ENCODE peak calls at places on chromosomes 2 and 18, in nine cellular contexts. D is sigmoid colon, G is breast epithelium, K is prostate gland, M is HCT116, W is spleen, E is stomach, T is upper lobe of left lung, V is HepG2. N is an unnamed sample.

GRCh38 chr2:236176417-236176816 is 8.2 kb upstream of the GBX2 start:
- DNase-seq in V (peak; percentile 64), G (no peak), W (no peak), E (no peak), K (no peak), T (no peak), M (no peak), D (peak; percentile 56), N (no peak)

GRCh38 chr2:86078801-86079545 is 26.7 kb downstream of the POLR1A start:
- DNase-seq in M (no peak), W (no peak), T (peak; percentile 58), D (no peak), E (peak; percentile 34), G (no peak), K (peak; percentile 51), V (no peak), N (no peak)

GRCh38 chr2:120501591-120501990 is 155.7 kb downstream of the INHBB start:
- DNase-seq in M (no peak), G (no peak), T (no peak), K (no peak), V (no peak), E (no peak), W (no peak), D (no peak), N (no peak)

GRCh38 chr2:45919711-45920111 is 268.2 kb downstream of the PRKCE start:
- DNase-seq in V (no peak), W (no peak), K (no peak), G (peak; percentile 60), D (no peak), M (no peak), E (no peak), T (no peak), N (no peak)

GRCh38 chr2:241456546-241456945 is 51.8 kb downstream of the STK25 start:
- DNase-seq in V (no peak), G (no peak), T (no peak), W (peak; percentile 34), M (no peak), D (peak; percentile 25), E (no peak), K (no peak), N (no peak)

GRCh38 chr2:873027-873426 is 77.6 kb upstream of the SNTG2 start:
- DNase-seq in V (no peak), G (no peak), W (no peak), M (no peak), D (no peak), K (no peak), T (no peak), E (peak; percentile 11), N (no peak)

GRCh38 chr2:226354434-226354833 is 445.2 kb downstream of the IRS1 start:
- DNase-seq in G (no peak), K (no peak), W (no peak), V (no peak), D (no peak), T (no peak), E (no peak), M (no peak), N (no peak)

GRCh38 chr2:196233808-196234501 is 62.6 kb upstream of the STK17B start:
- DNase-seq in M (no peak), V (no peak), W (no peak), T (no peak), G (no peak), K (no peak), E (no peak), D (no peak), N (peak; percentile 70)

GRCh38 chr2:30955516-30956132 is 148.4 kb upstream of the CAPN13 start:
- DNase-seq in M (no peak), K (no peak), T (no peak), G (no peak), W (peak; percentile 50), D (no peak), E (no peak), V (no peak), N (no peak)

GRCh38 chr2:23604731-23605130 is 219.8 kb downstream of the KLHL29 start:
- DNase-seq in D (peak; percentile 66), E (no peak), G (no peak), T (no peak), W (peak; percentile 50), K (no peak), V (no peak), M (no peak), N (no peak)

GRCh38 chr2:23460228-23460627 is 75.2 kb downstream of the KLHL29 start:
- DNase-seq in V (no peak), E (no peak), G (no peak), W (no peak), M (peak; percentile 13), K (no peak), D (no peak), T (no peak), N (no peak)

GRCh38 chr18:23324056-23324811 is 128.9 kb upstream of the RIOK3 start:
- DNase-seq in K (no peak), E (no peak), V (peak; percentile 7), M (no peak), T (peak; percentile 66), D (no peak), W (no peak), G (no peak), N (no peak)

GRCh38 chr18:77124452-77124922 is 8.1 kb downstream of the MBP start:
- DNase-seq in M (no peak), V (no peak), E (no peak), W (peak; percentile 85), G (no peak), T (peak; percentile 49), K (no peak), D (peak; percentile 63), N (no peak)

GRCh38 chr18:55713707-55714106 is 125.7 kb upstream of the TCF4 start:
- DNase-seq in E (no peak), V (no peak), D (no peak), M (no peak), T (no peak), W (no peak), G (no peak), K (no peak), N (no peak)

GRCh38 chr2:42103829-42104228 is 56.0 kb downstream of the PKDCC start:
- DNase-seq in T (no peak), D (no peak), V (no peak), E (no peak), W (no peak), G (no peak), M (no peak), K (no peak), N (no peak)

GRCh38 chr2:42104621-42105020 is 56.8 kb downstream of the PKDCC start:
- DNase-seq in M (no peak), T (no peak), E (no peak), V (no peak), W (no peak), G (no peak), K (no peak), D (no peak), N (no peak)

GRCh38 chr2:42106257-42106816 is 58.5 kb downstream of the PKDCC start:
- DNase-seq in M (no peak), V (no peak), W (peak; percentile 77), T (no peak), K (no peak), D (no peak), G (no peak), E (no peak), N (no peak)

GRCh38 chr2:42107249-42108042 is 59.6 kb downstream of the PKDCC start:
- DNase-seq in K (no peak), T (no peak), E (no peak), W (no peak), D (no peak), V (peak; percentile 44), M (no peak), G (no peak), N (no peak)

GRCh38 chr2:42105330-42106256 is 57.8 kb downstream of the PKDCC start:
- DNase-seq in T (peak; percentile 74), G (no peak), K (no peak), D (no peak), W (peak; percentile 95), V (peak; percentile 88), M (no peak), E (peak; percentile 45), N (no peak)
- TF ChIP-seq POLR2AphosphoS5 in T (no peak), G (no peak), K (peak; percentile 7), D (no peak), W (peak; percentile 79), V (no peak), M (no peak), E (no peak), N (no peak)

DNA sequence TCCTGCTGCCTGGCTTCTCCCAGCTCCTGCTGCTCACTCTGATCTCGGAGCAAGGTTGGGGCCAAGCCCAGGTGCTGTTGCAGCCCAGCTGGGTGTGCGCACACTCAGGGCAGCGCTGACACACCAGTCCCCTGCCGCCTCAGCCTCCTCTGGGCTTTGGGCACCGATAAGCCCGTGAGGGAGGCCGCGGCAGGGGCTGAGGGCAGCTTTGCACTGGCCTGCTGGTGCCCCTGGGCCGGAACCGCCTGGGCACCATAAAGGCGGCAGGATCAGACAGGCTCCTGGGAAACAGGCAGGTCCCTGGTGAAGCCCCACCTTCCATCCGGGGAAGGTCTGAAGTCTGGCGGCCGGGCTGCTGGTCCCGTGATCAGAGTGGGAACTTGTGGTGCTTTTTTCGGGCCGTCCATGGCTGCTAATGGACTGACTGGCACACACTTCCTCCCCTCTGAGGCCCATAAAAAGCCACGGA is 14.1 kb upstream of the EML6 start:
- DNase-seq in M (no peak), T (peak; percentile 57), D (no peak), K (peak; percentile 52), V (no peak), G (no peak), W (peak; percentile 80), E (peak; percentile 68), N (no peak)
- H3K4me3 ChIP-seq in M (no peak overlapping the region), T (peak overlapping the region; percentile 52), D (peak overlapping the region; percentile 34), K (peak overlapping the region; percentile 37), V (no peak overlapping the region), G (peak overlapping the region; percentile 27), W (peak overlapping the region; percentile 37), E (peak overlapping the region; percentile 50), N (no peak overlapping the region)

GRCh38 chr18:40367576-40367975 is 1587.5 kb upstream of the PIK3C3 start:
- DNase-seq in T (no peak), E (no peak), W (no peak), V (no peak), G (no peak), K (no peak), D (no peak), M (no peak), N (no peak)
- TF ChIP-seq POLR2AphosphoS5 in T (no peak), E (no peak), W (no peak), V (no peak), G (no peak), K (no peak), D (no peak), M (no peak), N (no peak)

DNA sequence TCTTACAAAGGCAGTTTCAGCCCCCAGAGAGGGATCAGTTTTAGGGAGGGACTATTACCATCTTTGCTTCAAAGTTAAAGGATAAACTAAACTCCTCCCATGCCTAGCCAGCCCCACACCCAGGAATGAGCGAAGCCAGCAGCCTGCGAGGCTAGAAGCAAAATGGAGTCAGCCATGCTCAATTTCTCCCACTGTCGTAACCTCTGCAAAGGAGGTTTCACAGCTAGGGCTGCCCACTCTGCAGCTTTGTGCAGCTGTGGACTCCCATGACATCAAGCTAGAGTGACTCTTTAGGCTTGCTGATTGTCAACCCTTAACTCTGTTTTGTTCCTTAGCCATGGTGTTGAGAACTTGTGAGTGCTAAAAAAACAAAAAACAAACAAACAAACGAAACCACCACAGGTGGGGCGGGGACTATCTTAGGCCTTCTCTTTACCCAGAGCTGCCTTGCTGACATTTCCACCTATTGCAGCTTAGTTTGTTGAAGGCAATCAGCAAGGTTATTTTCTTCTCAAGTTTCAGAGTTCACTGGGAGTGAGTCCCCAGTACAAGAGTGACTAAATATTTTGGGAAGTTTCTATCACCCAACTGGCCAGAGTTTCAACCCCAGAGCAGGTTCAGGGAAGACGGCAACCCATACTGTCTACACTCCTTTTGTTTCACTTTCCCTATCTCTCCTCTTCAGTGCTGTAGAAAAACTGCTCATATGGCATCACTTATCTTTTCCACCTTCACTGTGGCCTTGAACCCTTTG is 592.1 kb downstream of the XIRP2 start:
- DNase-seq in E (no peak), W (no peak), G (no peak), D (no peak), V (no peak), K (no peak), T (no peak), M (no peak), N (no peak)
- H3K4me3 ChIP-seq in E (no peak overlapping the region), W (no peak overlapping the region), G (no peak overlapping the region), D (no peak overlapping the region), V (peak overlapping the region; percentile 17), K (no peak overlapping the region), T (no peak overlapping the region), M (no peak overlapping the region), N (no peak overlapping the region)